ENCODE peak calls at places on chromosomes 4 and X, in four cellular contexts. One of them, this sample, is unnamed. For H3K27me3, the result is how much of the 10 kb centered on the place peaks cover.

GRCh38 chr4:95549246-95550138 is 719 bp upstream of the UNC5C start:
- DNase-seq in esophagus muscularis mucosa: no peak
- DNase-seq in SK-N-SH: peak
- DNase-seq in HL-60: no peak
- DNase-seq in this sample: no peak

GRCh38 chrX:2568125-2568524 is 67.3 kb upstream of the DHRSX start:
- DNase-seq in esophagus muscularis mucosa: no peak
- DNase-seq in SK-N-SH: no peak
- DNase-seq in HL-60: no peak
- DNase-seq in this sample: no peak

GRCh38 chrX:41695464-41695863 is 6.7 kb downstream of the GPR34 start:
- DNase-seq in esophagus muscularis mucosa: no peak
- DNase-seq in SK-N-SH: no peak
- DNase-seq in HL-60: no peak
- DNase-seq in this sample: no peak

GRCh38 chr4:129641179-129641578 is 545.2 kb downstream of the C4orf33 start:
- DNase-seq in esophagus muscularis mucosa: no peak
- DNase-seq in SK-N-SH: peak
- DNase-seq in HL-60: no peak
- DNase-seq in this sample: no peak

GRCh38 chr4:72076562-72076961 is 44.8 kb downstream of the NPFFR2 start:
- DNase-seq in esophagus muscularis mucosa: no peak
- DNase-seq in SK-N-SH: no peak
- DNase-seq in HL-60: no peak
- DNase-seq in this sample: no peak

GRCh38 chrX:136689441-136689840 is 41.5 kb downstream of the CD40LG start:
- DNase-seq in esophagus muscularis mucosa: no peak
- DNase-seq in SK-N-SH: no peak
- DNase-seq in HL-60: no peak
- DNase-seq in this sample: no peak

GRCh38 chr4:182126567-182126966 is 116.6 kb upstream of the TENM3 start:
- DNase-seq in esophagus muscularis mucosa: no peak
- DNase-seq in SK-N-SH: no peak
- DNase-seq in HL-60: no peak
- DNase-seq in this sample: no peak

GRCh38 chrX:107117993-107118321 is 665 bp downstream of the RBM41 start:
- DNase-seq in esophagus muscularis mucosa: no peak
- DNase-seq in SK-N-SH: peak
- DNase-seq in HL-60: no peak
- DNase-seq in this sample: no peak

GRCh38 chr4:123449780-123450179 is 53.2 kb downstream of the SPRY1 start:
- DNase-seq in esophagus muscularis mucosa: no peak
- DNase-seq in SK-N-SH: no peak
- DNase-seq in HL-60: no peak
- DNase-seq in this sample: no peak

GRCh38 chr4:184348311-184349233 is 125.8 kb downstream of the IRF2 start:
- DNase-seq in esophagus muscularis mucosa: no peak
- DNase-seq in SK-N-SH: no peak
- DNase-seq in HL-60: no peak
- DNase-seq in this sample: no peak

GRCh38 chrX:19810809-19811208 is 76.6 kb downstream of the SH3KBP1 start:
- DNase-seq in esophagus muscularis mucosa: no peak
- DNase-seq in SK-N-SH: no peak
- DNase-seq in HL-60: peak
- DNase-seq in this sample: no peak

GRCh38 chr4:70623301-70623700 is 5.2 kb upstream of the ENAM start:
- DNase-seq in esophagus muscularis mucosa: no peak
- DNase-seq in SK-N-SH: no peak
- DNase-seq in HL-60: no peak
- DNase-seq in this sample: no peak

GRCh38 chr4:3254302-3255131 is 5.6 kb downstream of the MSANTD1 start:
- DNase-seq in esophagus muscularis mucosa: no peak
- DNase-seq in SK-N-SH: no peak
- DNase-seq in HL-60: no peak
- DNase-seq in this sample: peak

GRCh38 chr4:59637596-59637995 is 1562.5 kb upstream of the ADGRL3 start:
- DNase-seq in esophagus muscularis mucosa: no peak
- DNase-seq in SK-N-SH: no peak
- DNase-seq in HL-60: no peak
- DNase-seq in this sample: no peak

GRCh38 chrX:71542411-71542810 is 9.5 kb downstream of the OGT start:
- DNase-seq in esophagus muscularis mucosa: no peak
- DNase-seq in SK-N-SH: no peak
- DNase-seq in HL-60: no peak
- DNase-seq in this sample: no peak

GRCh38 chr4:27791640-27792039 is 931.0 kb downstream of the STIM2 start:
- DNase-seq in esophagus muscularis mucosa: no peak
- DNase-seq in SK-N-SH: no peak
- DNase-seq in HL-60: no peak
- DNase-seq in this sample: no peak

GRCh38 chr4:29051381-29051965 is 1668.7 kb upstream of the PCDH7 start:
- DNase-seq in esophagus muscularis mucosa: no peak
- DNase-seq in SK-N-SH: no peak
- DNase-seq in HL-60: no peak
- DNase-seq in this sample: no peak

GRCh38 chr4:41339812-41340809 is 83.4 kb downstream of the UCHL1 start:
- DNase-seq in esophagus muscularis mucosa: no peak
- DNase-seq in SK-N-SH: peak
- DNase-seq in HL-60: no peak
- DNase-seq in this sample: no peak

GRCh38 chrX:100695302-100695701 is 36.6 kb downstream of the SYTL4 start:
- DNase-seq in esophagus muscularis mucosa: no peak
- DNase-seq in SK-N-SH: peak
- DNase-seq in HL-60: no peak
- DNase-seq in this sample: no peak

GRCh38 chr4:108043536-108043935 is 53.8 kb downstream of the HADH start:
- DNase-seq in esophagus muscularis mucosa: no peak
- DNase-seq in SK-N-SH: peak
- DNase-seq in HL-60: no peak
- DNase-seq in this sample: no peak

GRCh38 chrX:153635788-153636668 is 11.0 kb upstream of the DUSP9 start:
- DNase-seq in esophagus muscularis mucosa: no peak
- DNase-seq in SK-N-SH: peak
- DNase-seq in HL-60: peak
- DNase-seq in this sample: no peak

GRCh38 chrX:16573781-16574180 is 76.2 kb upstream of the S100G start:
- DNase-seq in esophagus muscularis mucosa: no peak
- DNase-seq in SK-N-SH: no peak
- DNase-seq in HL-60: no peak
- DNase-seq in this sample: no peak

GRCh38 chr4:27007507-27007906 is 146.9 kb downstream of the STIM2 start:
- DNase-seq in esophagus muscularis mucosa: no peak
- DNase-seq in SK-N-SH: no peak
- DNase-seq in HL-60: no peak
- DNase-seq in this sample: no peak

GRCh38 chr4:126405369-126405982 is 1090.7 kb downstream of the FAT4 start:
- DNase-seq in esophagus muscularis mucosa: no peak
- DNase-seq in SK-N-SH: no peak
- DNase-seq in HL-60: no peak
- DNase-seq in this sample: no peak

GRCh38 chr4:118076958-118077766 is 42.9 kb downstream of the NDST3 start:
- DNase-seq in esophagus muscularis mucosa: no peak
- DNase-seq in SK-N-SH: peak
- DNase-seq in HL-60: peak
- DNase-seq in this sample: no peak

GRCh38 chrX:110409925-110410324 is 51.3 kb downstream of the RTL9 start:
- DNase-seq in esophagus muscularis mucosa: no peak
- DNase-seq in SK-N-SH: no peak
- DNase-seq in HL-60: no peak
- DNase-seq in this sample: no peak

GRCh38 chr4:71235321-71236206 is 103.3 kb upstream of the SLC4A4 start:
- DNase-seq in esophagus muscularis mucosa: no peak
- DNase-seq in SK-N-SH: no peak
- DNase-seq in HL-60: no peak
- DNase-seq in this sample: no peak

GRCh38 chrX:151397741-151398070 is 700 bp downstream of the VMA21 start:
- DNase-seq in esophagus muscularis mucosa: no peak
- DNase-seq in SK-N-SH: peak
- DNase-seq in HL-60: no peak
- DNase-seq in this sample: no peak

GRCh38 chrX:21949689-21950088 is 9.2 kb downstream of the SMS start:
- DNase-seq in esophagus muscularis mucosa: no peak
- DNase-seq in SK-N-SH: no peak
- DNase-seq in HL-60: no peak
- DNase-seq in this sample: no peak

GRCh38 chr4:24404281-24404680 is 180.1 kb downstream of the DHX15 start:
- DNase-seq in esophagus muscularis mucosa: no peak
- DNase-seq in SK-N-SH: no peak
- DNase-seq in HL-60: no peak
- DNase-seq in this sample: no peak

GRCh38 chrX:94053575-94053974 is 379.6 kb downstream of the FAM133A start:
- DNase-seq in esophagus muscularis mucosa: no peak
- DNase-seq in SK-N-SH: no peak
- DNase-seq in HL-60: no peak
- DNase-seq in this sample: no peak

GRCh38 chr4:104425948-104426347 is 68.7 kb downstream of the CXXC4 start:
- DNase-seq in esophagus muscularis mucosa: no peak
- DNase-seq in SK-N-SH: no peak
- DNase-seq in HL-60: no peak
- DNase-seq in this sample: no peak

GRCh38 chrX:136268051-136269048 is 17.1 kb upstream of the MAP7D3 start:
- DNase-seq in esophagus muscularis mucosa: no peak
- DNase-seq in SK-N-SH: peak
- DNase-seq in HL-60: no peak
- DNase-seq in this sample: no peak

GRCh38 chr4:144204431-144204830 is 63.9 kb upstream of the GYPA start:
- DNase-seq in esophagus muscularis mucosa: no peak
- DNase-seq in SK-N-SH: no peak
- DNase-seq in HL-60: no peak
- DNase-seq in this sample: no peak

GRCh38 chrX:137387646-137388045 is 178.3 kb upstream of the ZIC3 start:
- DNase-seq in esophagus muscularis mucosa: no peak
- DNase-seq in SK-N-SH: no peak
- DNase-seq in HL-60: no peak
- DNase-seq in this sample: no peak

GRCh38 chr4:69210911-69211310 is 3.6 kb downstream of the UGT2B11 start:
- DNase-seq in esophagus muscularis mucosa: no peak
- DNase-seq in SK-N-SH: no peak
- DNase-seq in HL-60: no peak
- DNase-seq in this sample: no peak

GRCh38 chr4:187814737-187815465 is 180.7 kb upstream of the ZFP42 start:
- DNase-seq in esophagus muscularis mucosa: no peak
- DNase-seq in SK-N-SH: no peak
- DNase-seq in HL-60: no peak
- DNase-seq in this sample: no peak

GRCh38 chr4:86968477-86969015 is 33.7 kb downstream of the AFF1 start:
- DNase-seq in esophagus muscularis mucosa: no peak
- DNase-seq in SK-N-SH: no peak
- DNase-seq in HL-60: no peak
- DNase-seq in this sample: no peak

GRCh38 chr4:86963697-86964096 is 28.9 kb downstream of the AFF1 start:
- DNase-seq in esophagus muscularis mucosa: no peak
- DNase-seq in SK-N-SH: no peak
- DNase-seq in HL-60: no peak
- DNase-seq in this sample: no peak

GRCh38 chr4:86967061-86967460 is 32.2 kb downstream of the AFF1 start:
- DNase-seq in esophagus muscularis mucosa: no peak
- DNase-seq in SK-N-SH: no peak
- DNase-seq in HL-60: no peak
- DNase-seq in this sample: no peak

GRCh38 chr4:86967798-86968197 is 33.0 kb downstream of the AFF1 start:
- DNase-seq in esophagus muscularis mucosa: no peak
- DNase-seq in SK-N-SH: no peak
- DNase-seq in HL-60: no peak
- DNase-seq in this sample: no peak

GRCh38 chr4:86965019-86965976 is 30.5 kb downstream of the AFF1 start:
- DNase-seq in esophagus muscularis mucosa: no peak
- DNase-seq in SK-N-SH: no peak
- DNase-seq in HL-60: no peak
- DNase-seq in this sample: no peak
- TF ChIP-seq POLR2AphosphoS5 in esophagus muscularis mucosa: no peak
- TF ChIP-seq POLR2AphosphoS5 in SK-N-SH: no peak
- TF ChIP-seq POLR2AphosphoS5 in HL-60: no peak
- TF ChIP-seq POLR2AphosphoS5 in this sample: no peak

GRCh38 chr4:8341691-8342090 is 72.1 kb downstream of the HTRA3 start:
- DNase-seq in esophagus muscularis mucosa: no peak
- DNase-seq in SK-N-SH: no peak
- DNase-seq in HL-60: no peak
- DNase-seq in this sample: peak
- H3K27ac ChIP-seq in esophagus muscularis mucosa: peak
- H3K27ac ChIP-seq in SK-N-SH: no peak
- H3K27ac ChIP-seq in HL-60: no peak
- H3K27ac ChIP-seq in this sample: peak

DNA sequence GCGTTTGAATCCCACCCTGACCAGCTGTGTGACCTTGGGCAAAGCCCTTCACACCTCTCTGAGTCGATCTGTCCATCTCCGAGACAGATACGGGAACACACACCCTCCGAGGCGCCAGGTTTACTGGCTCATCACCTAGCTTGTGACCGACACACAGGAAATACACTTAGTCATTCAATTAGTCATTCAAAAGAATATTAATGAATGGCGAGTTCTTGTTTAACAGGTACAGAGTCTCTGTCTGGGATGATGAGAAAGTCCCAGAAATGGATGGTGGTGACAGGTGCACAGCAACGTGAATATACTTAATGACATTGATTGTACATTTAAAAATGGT is 80.6 kb downstream of the PPP2R2C start:
- DNase-seq in esophagus muscularis mucosa: no peak
- DNase-seq in SK-N-SH: no peak
- DNase-seq in HL-60: no peak
- DNase-seq in this sample: no peak
- H3K27me3 ChIP-seq in esophagus muscularis mucosa: under half
- H3K27me3 ChIP-seq in SK-N-SH: under half
- H3K27me3 ChIP-seq in HL-60: under half
- H3K27me3 ChIP-seq in this sample: under half

GRCh38 chr4:8371251-8371995 is 69.1 kb downstream of the ACOX3 start:
- DNase-seq in esophagus muscularis mucosa: no peak
- DNase-seq in SK-N-SH: no peak
- DNase-seq in HL-60: no peak
- DNase-seq in this sample: no peak

GRCh38 chr4:8369426-8370105 is 71.0 kb downstream of the ACOX3 start:
- DNase-seq in esophagus muscularis mucosa: no peak
- DNase-seq in SK-N-SH: no peak
- DNase-seq in HL-60: no peak
- DNase-seq in this sample: no peak

GRCh38 chr4:8370106-8370787 is 70.3 kb downstream of the ACOX3 start:
- DNase-seq in esophagus muscularis mucosa: no peak
- DNase-seq in SK-N-SH: no peak
- DNase-seq in HL-60: no peak
- DNase-seq in this sample: no peak

GRCh38 chr4:8372506-8373070 is 67.9 kb downstream of the ACOX3 start:
- DNase-seq in esophagus muscularis mucosa: no peak
- DNase-seq in SK-N-SH: no peak
- DNase-seq in HL-60: no peak
- DNase-seq in this sample: no peak

DNA sequence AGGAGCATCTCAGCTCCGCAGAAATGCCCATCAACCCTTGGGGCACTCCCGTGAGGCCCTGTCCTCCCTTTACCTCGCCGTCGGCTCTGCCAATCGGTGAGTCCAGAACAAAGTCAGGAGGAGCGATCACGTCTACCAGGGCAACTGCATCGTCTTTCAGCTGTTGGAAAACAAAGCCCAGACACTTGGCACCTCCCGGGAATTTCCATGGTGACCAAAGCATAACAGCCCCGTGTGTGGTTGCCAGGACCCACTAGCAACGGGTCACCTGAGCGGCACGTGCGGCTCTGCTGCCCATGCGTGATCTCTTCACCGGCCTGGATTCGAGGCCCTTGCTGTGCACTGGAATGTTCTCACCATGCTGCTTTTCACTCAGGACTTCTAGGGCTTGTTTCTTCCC is 69.7 kb downstream of the ACOX3 start:
- DNase-seq in esophagus muscularis mucosa: no peak
- DNase-seq in SK-N-SH: no peak
- DNase-seq in HL-60: no peak
- DNase-seq in this sample: no peak
- TF ChIP-seq POLR2AphosphoS5 in esophagus muscularis mucosa: peak
- TF ChIP-seq POLR2AphosphoS5 in SK-N-SH: no peak
- TF ChIP-seq POLR2AphosphoS5 in HL-60: no peak
- TF ChIP-seq POLR2AphosphoS5 in this sample: no peak

This sample was measured in breast epithelium.